ENCODE peak calls at places on chromosomes 13 and 19, in six cellular contexts. S is endothelial cell, Q is T-cell, J is activated T-cell treated with anti-CD3 and anti-CD28 coated beads for 1 hour, P is iPS-NIHi11, K is progenitor cell of endocrine pancreas. V is an unnamed sample.

GRCh38 chr13:73657821-73658540 is 476.2 kb downstream of the KLF12 start:
- DNase-seq in S (no peak), Q (no peak), J (no peak), P (no peak), K (no peak), V (no peak)

GRCh38 chr13:112943309-112944125 is 25.5 kb upstream of the MCF2L start:
- DNase-seq in S (peak; percentile 54), Q (no peak), J (peak; percentile 10), P (peak; percentile 75), K (peak; percentile 49), V (peak; percentile 45)

GRCh38 chr13:30128095-30128494 is 179.3 kb downstream of the KATNAL1 start:
- DNase-seq in S (no peak), Q (no peak), J (no peak), P (no peak), K (no peak), V (no peak)

GRCh38 chr13:73060251-73061160 is 1.7 kb downstream of the KLF5 start:
- DNase-seq in S (no peak), Q (no peak), J (no peak), P (no peak), K (no peak), V (peak; percentile 52)

GRCh38 chr13:51547425-51548176 is 36.7 kb upstream of the WDFY2 start:
- DNase-seq in S (no peak), Q (no peak), J (no peak), P (no peak), K (no peak), V (no peak)

GRCh38 chr13:44116562-44117315 is 237.0 kb downstream of the LACC1 start:
- DNase-seq in S (no peak), Q (no peak), J (no peak), P (peak; percentile 30), K (no peak), V (no peak)

GRCh38 chr13:99414048-99414995 is 87.0 kb upstream of the TM9SF2 start:
- DNase-seq in S (no peak), Q (no peak), J (no peak), P (no peak), K (no peak), V (no peak)

GRCh38 chr19:48329167-48329891 is 4.0 kb downstream of the EMP3 start:
- DNase-seq in S (no peak), Q (peak; percentile 21), J (peak; percentile 31), P (no peak), K (no peak), V (peak; percentile 39)

GRCh38 chr13:107712145-107712544 is 503.2 kb downstream of the LIG4 start:
- DNase-seq in S (no peak), Q (no peak), J (no peak), P (no peak), K (no peak), V (no peak)

GRCh38 chr13:25222740-25223139 is 50.7 kb upstream of the AMER2 start:
- DNase-seq in S (no peak), Q (no peak), J (no peak), P (no peak), K (no peak), V (no peak)

GRCh38 chr13:100139822-100140221 is 50.9 kb downstream of the PCCA start:
- DNase-seq in S (no peak), Q (no peak), J (no peak), P (no peak), K (no peak), V (no peak)

GRCh38 chr13:44575741-44576395 is at the start of gene TSC22D1:
- DNase-seq in S (peak; percentile 50), Q (peak; percentile 60), J (peak; percentile 54), P (peak; percentile 35), K (peak; percentile 23), V (peak; percentile 37)

GRCh38 chr13:102091231-102091630 is 310.6 kb downstream of the FGF14 start:
- DNase-seq in S (peak; percentile 10), Q (no peak), J (no peak), P (peak; percentile 43), K (no peak), V (peak; percentile 18)

GRCh38 chr13:113952983-113953520 is 20.8 kb downstream of the C13orf46 start:
- DNase-seq in S (no peak), Q (no peak), J (no peak), P (no peak), K (no peak), V (no peak)

GRCh38 chr19:55101261-55101660 is 16.2 kb downstream of the PPP1R12C start:
- DNase-seq in S (no peak), Q (no peak), J (no peak), P (no peak), K (no peak), V (no peak)

GRCh38 chr13:110396913-110397379 is 89.9 kb downstream of the COL4A2 start:
- DNase-seq in S (no peak), Q (no peak), J (no peak), P (no peak), K (no peak), V (peak; percentile 94)

GRCh38 chr13:73428137-73428536 is 369.3 kb downstream of the KLF5 start:
- DNase-seq in S (no peak), Q (no peak), J (no peak), P (no peak), K (no peak), V (peak; percentile 9)

V was measured in Daoy.